ENCODE peak calls at places on chromosome 21, in eight cellular contexts. F is GM12891, H is stomach, Y is GM12892, B is transverse colon, R is breast epithelium, K is HCT116, M is upper lobe of left lung. V is an unnamed sample.

GRCh38 chr21:23963454-23963853 is 1643.8 kb downstream of the MRPL39 start:
- DNase-seq in Y (no peak), K (no peak), B (no peak), H (no peak), R (no peak), F (no peak), M (no peak), V (no peak)

GRCh38 chr21:34132202-34132601 is 58.8 kb downstream of the MRPS6 start:
- DNase-seq in K (no peak), Y (no peak), R (no peak), B (no peak), F (no peak), H (no peak), M (no peak), V (no peak)

GRCh38 chr21:46622226-46622625 is 13.2 kb upstream of the PRMT2 start:
- DNase-seq in B (peak), H (no peak), M (no peak), K (no peak), F (no peak), R (no peak), Y (no peak), V (no peak)

GRCh38 chr21:30166705-30167104 is at the start of gene CLDN17:
- DNase-seq in K (no peak), R (no peak), Y (no peak), B (no peak), M (no peak), H (no peak), F (no peak), V (no peak)

GRCh38 chr21:46154955-46155513 is 345 bp downstream of the FTCD start:
- DNase-seq in H (no peak), R (peak), M (peak), K (no peak), B (peak), Y (no peak), F (no peak), V (no peak)

GRCh38 chr21:33169360-33169759 is 60.4 kb upstream of the IFNAR2 start:
- DNase-seq in F (no peak), M (no peak), Y (no peak), B (no peak), H (no peak), R (no peak), K (no peak), V (no peak)

GRCh38 chr21:17611414-17612022 is 1.2 kb downstream of the BTG3 start:
- DNase-seq in M (peak), H (peak), R (peak), F (peak), Y (peak), B (peak), K (peak), V (peak)

GRCh38 chr21:31347435-31348032 is 3.5 kb upstream of the TIAM1 start:
- DNase-seq in K (no peak), F (no peak), Y (no peak), R (no peak), B (no peak), M (no peak), H (no peak), V (peak)

GRCh38 chr21:43323244-43324005 is 103.5 kb downstream of the SIK1 start:
- DNase-seq in M (peak), H (peak), Y (no peak), B (no peak), R (peak), F (no peak), K (no peak), V (no peak)

GRCh38 chr21:17925900-17926299 is 106.7 kb upstream of the C21orf91 start:
- DNase-seq in F (no peak), M (no peak), Y (no peak), H (no peak), B (no peak), R (no peak), K (no peak), V (peak)

GRCh38 chr21:46100426-46100825 is 2.5 kb downstream of the COL6A2 start:
- DNase-seq in K (no peak), M (no peak), H (peak), B (peak), F (no peak), Y (no peak), R (no peak), V (no peak)

GRCh38 chr21:28822882-28823335 is 169.8 kb downstream of the LTN1 start:
- DNase-seq in R (no peak), H (no peak), F (no peak), Y (no peak), M (no peak), K (no peak), B (peak), V (no peak)

DNA sequence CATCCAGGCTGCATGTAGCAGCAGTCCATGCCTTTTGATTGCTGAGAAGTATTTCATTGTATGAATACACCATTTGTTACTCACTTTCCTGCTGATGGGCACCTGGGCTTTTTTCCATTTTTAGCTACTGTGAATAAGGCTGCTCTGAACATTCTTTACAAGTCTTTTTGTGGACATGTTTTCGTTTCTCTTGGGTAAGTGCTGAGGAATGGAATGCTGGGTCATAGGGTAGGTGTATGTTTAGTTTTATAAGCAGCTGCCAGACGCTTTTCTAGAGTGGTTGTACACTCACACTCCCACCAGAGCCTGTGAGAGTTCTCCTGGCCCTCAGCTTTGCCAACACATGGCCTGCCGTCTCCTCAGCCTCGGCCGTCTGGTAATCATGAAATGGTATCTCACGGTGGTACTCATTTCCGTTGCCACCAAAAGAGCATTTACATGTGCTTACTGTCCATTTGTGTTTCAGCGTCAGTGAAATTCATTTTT is 22.7 kb downstream of the SLX9 start:
- DNase-seq in M (no peak), H (no peak), F (no peak), B (no peak), K (no peak), R (no peak), Y (no peak), V (no peak)
- TF ChIP-seq POLR2AphosphoS5 in M (peak), H (no peak), F (no peak), B (peak), K (no peak), R (no peak), Y (no peak), V (no peak)

GRCh38 chr21:41444703-41445464 is 18.8 kb downstream of the MX1 start:
- DNase-seq in F (no peak), B (peak), Y (no peak), M (no peak), R (peak), K (no peak), H (peak), V (no peak)
- TF ChIP-seq POLR2AphosphoS5 in F (peak), B (no peak), Y (peak), M (no peak), R (no peak), K (no peak), H (no peak), V (no peak)

DNA sequence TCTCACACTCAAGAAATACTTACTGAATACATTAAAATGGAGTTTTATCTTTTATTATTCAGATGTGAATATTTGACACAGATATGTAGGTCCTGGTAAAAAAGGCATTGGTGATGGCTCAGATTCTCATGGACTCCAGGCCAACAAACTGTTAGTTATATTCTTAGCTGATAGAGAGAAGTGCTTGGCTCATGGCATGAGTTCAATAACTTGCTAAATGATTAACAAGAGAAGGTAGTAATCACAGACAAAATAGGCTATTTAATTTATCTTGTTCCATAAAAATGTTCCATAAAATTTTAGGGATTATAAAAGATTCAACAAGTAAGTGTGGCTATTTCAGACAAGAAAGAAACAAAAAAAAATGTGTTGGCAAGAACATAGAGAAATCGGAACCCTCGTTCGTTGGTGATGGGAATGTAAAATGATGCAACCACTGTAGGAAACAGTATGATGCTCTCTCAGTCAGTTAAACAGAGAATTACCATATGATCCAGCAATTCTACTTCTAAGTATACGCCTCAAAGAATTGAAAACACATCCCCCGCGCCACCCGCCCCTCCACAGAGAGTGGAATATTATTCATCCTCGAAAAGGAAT is 737.8 kb upstream of the ADAMTS5 start:
- DNase-seq in R (no peak), Y (no peak), K (no peak), B (no peak), M (no peak), F (no peak), H (no peak), V (no peak)
- TF ChIP-seq POLR2AphosphoS5 in R (no peak), Y (no peak), K (no peak), B (no peak), M (no peak), F (no peak), H (no peak), V (no peak)

DNA sequence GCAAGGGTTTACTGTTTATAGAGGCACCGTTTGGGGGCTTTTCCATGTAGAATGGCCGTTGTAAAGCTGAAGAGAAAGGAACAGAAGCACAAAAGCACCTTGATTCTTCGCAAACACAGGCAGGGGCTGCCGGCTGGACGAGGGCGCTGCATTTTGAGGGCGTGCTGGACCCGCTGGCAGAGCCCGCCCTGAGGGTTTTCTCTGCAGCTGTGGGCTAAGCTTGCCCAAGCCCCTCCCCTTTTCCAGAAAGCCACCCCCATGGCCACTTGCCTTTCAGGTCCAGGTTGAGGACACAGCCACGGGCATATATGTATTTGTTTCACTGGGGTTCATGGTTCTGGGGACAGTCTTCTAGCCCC is 12.9 kb downstream of the TFF3 start:
- DNase-seq in H (no peak), Y (no peak), K (no peak), R (no peak), M (no peak), B (peak), F (no peak), V (no peak)
- TF ChIP-seq POLR2AphosphoS5 in H (no peak), Y (no peak), K (no peak), R (no peak), M (no peak), B (no peak), F (no peak), V (no peak)

DNA sequence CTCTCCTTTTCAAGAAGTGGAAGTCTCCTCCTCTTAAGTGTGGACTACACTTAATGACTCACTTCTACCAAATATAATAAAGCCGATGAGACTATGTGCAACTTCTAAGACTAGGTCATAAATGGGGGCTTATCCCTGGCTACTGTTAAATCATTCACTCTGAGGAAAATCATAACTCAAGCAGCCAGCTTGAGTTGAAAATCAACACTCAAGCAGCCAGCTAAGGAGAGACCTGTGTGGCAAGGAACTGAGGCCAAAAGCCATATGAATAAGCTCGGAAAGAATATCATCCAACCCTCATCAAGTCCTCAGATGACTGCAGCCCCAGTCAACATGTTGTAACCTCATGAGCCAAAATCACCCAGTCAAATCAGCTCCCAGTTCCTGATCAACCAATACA is 49.7 kb upstream of the PSMG1 start:
- DNase-seq in R (no peak), F (no peak), B (no peak), H (no peak), K (no peak), Y (no peak), M (no peak), V (no peak)
- TF ChIP-seq POLR2AphosphoS5 in R (no peak), F (no peak), B (no peak), H (no peak), K (no peak), Y (no peak), M (no peak), V (no peak)

DNA sequence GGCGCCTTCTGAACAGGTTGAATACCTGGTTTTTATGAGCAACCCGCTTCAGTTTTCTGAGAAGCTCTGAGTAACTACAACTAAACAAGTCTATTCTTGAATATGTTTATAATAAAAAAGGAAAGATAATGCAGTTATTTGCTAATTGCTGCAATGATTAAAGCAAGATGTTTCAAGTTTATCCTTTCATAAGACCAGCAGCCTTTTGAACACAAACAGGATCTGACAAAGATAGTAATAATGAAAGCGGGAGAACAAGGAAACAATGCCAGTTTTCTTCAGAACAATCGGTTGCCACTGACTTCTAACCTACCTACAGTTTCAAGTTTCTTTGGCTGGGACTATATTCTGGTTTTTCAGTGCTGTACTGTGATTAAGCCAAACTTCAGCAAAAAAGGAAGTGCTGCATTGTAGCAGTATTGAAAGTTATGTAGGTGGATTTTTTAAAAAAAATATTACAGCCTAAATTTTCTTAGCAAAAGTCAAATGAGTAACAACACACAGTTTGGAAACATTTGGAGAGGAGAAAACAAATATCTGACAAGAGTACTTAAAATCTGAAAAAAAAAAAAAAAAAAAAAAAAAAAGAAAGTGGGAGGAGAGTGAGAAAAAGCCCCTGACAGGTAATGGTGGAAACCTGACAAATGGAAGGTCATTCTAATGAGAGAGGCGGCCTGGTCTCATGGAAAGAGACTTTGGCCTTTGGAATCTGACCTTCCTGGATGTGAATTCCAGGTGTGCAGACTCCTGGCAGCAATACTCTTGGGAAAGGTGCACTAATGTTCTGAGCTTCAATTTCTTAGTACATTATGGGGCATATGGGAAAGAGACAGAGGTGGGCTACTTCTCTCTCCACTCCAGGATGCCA is 11.4 kb downstream of the KCNJ15 start:
- DNase-seq in H (no peak), B (no peak), K (no peak), R (no peak), Y (no peak), F (no peak), M (no peak), V (no peak)
- TF ChIP-seq POLR2AphosphoS5 in H (no peak), B (no peak), K (no peak), R (no peak), Y (no peak), F (no peak), M (no peak), V (no peak)

V was measured in SK-N-MC.